ENCODE peak calls at places on chromosomes 13 and 19, in ten cellular contexts. H, I, R, T, Y, D, L, Q, F and W are unnamed samples.

GRCh38 chr19:19514215-19514633 is 1.1 kb downstream of the TSSK6 start:
- DNase-seq in H (no peak), I (no peak), R (no peak), T (no peak), Y (no peak), D (no peak), L (no peak), Q (no peak), F (peak), W (no peak)

GRCh38 chr19:39406656-39407393 is at the start of gene ZFP36:
- DNase-seq in H (peak), I (peak), R (peak), T (peak), Y (peak), D (peak), L (peak), Q (peak), F (peak), W (no peak)

GRCh38 chr13:48838193-48839000 is 137.3 kb upstream of the FNDC3A start:
- DNase-seq in H (no peak), I (no peak), R (no peak), T (no peak), Y (peak), D (no peak), L (no peak), Q (peak), F (no peak), W (no peak)

GRCh38 chr19:6260912-6261636 is 18.7 kb downstream of the MLLT1 start:
- DNase-seq in H (peak), I (no peak), R (no peak), T (no peak), Y (peak), D (no peak), L (no peak), Q (no peak), F (no peak), W (no peak)

GRCh38 chr19:9597027-9597426 is 12.7 kb upstream of the ZNF121 start:
- DNase-seq in H (peak), I (no peak), R (no peak), T (no peak), Y (peak), D (no peak), L (no peak), Q (peak), F (no peak), W (no peak)

GRCh38 chr19:3186891-3187661 is 1.3 kb downstream of the NCLN start:
- DNase-seq in H (no peak), I (no peak), R (no peak), T (no peak), Y (peak), D (no peak), L (no peak), Q (no peak), F (peak), W (no peak)

GRCh38 chr13:95614641-95615245 is 29.8 kb downstream of the DZIP1 start:
- DNase-seq in H (no peak), I (no peak), R (no peak), T (no peak), Y (no peak), D (no peak), L (no peak), Q (no peak), F (no peak), W (no peak)

GRCh38 chr19:7575426-7576040 is 20.1 kb upstream of the CAMSAP3 start:
- DNase-seq in H (peak), I (no peak), R (no peak), T (no peak), Y (peak), D (no peak), L (no peak), Q (no peak), F (no peak), W (no peak)

GRCh38 chr19:30093966-30094770 is 152.1 kb downstream of the URI1 start:
- DNase-seq in H (no peak), I (no peak), R (no peak), T (no peak), Y (no peak), D (no peak), L (no peak), Q (no peak), F (no peak), W (no peak)

GRCh38 chr19:12052571-12053169 is at the start of gene ZNF878:
- DNase-seq in H (no peak), I (no peak), R (peak), T (no peak), Y (peak), D (peak), L (no peak), Q (no peak), F (peak), W (no peak)

GRCh38 chr19:2087621-2088100 is 8.5 kb downstream of the MOB3A start:
- DNase-seq in H (no peak), I (no peak), R (no peak), T (no peak), Y (no peak), D (no peak), L (no peak), Q (no peak), F (no peak), W (no peak)

GRCh38 chr19:1624458-1624857 is 19.2 kb upstream of the UQCR11 start:
- DNase-seq in H (no peak), I (no peak), R (peak), T (peak), Y (peak), D (no peak), L (no peak), Q (no peak), F (no peak), W (peak)

GRCh38 chr13:20017365-20017711 is 58.8 kb downstream of the ZMYM2 start:
- DNase-seq in H (no peak), I (no peak), R (no peak), T (no peak), Y (no peak), D (no peak), L (no peak), Q (no peak), F (no peak), W (no peak)

GRCh38 chr13:37645181-37645580 is 46.6 kb upstream of the POSTN start:
- DNase-seq in H (no peak), I (no peak), R (no peak), T (no peak), Y (no peak), D (no peak), L (no peak), Q (no peak), F (no peak), W (no peak)

GRCh38 chr19:33332248-33332647 is 29.9 kb upstream of the CEBPA start:
- DNase-seq in H (no peak), I (no peak), R (no peak), T (no peak), Y (no peak), D (no peak), L (no peak), Q (no peak), F (no peak), W (no peak)